ENCODE peak calls at places on chromosomes 5 and 9, in seven cellular contexts. D, X, Q, I, Z, N and A are unnamed samples.

GRCh38 chr5:90338712-90339372 is 70.7 kb downstream of the CETN3 start:
- DNase-seq in X (no peak), N (no peak), I (no peak), Q (no peak), D (no peak), Z (no peak), A (no peak)

GRCh38 chr9:98132806-98133631 is 14.0 kb upstream of the TRIM14 start:
- DNase-seq in Z (no peak), X (no peak), N (no peak), I (no peak), Q (no peak), D (peak), A (no peak)

GRCh38 chr9:116087751-116088194 is 65.8 kb upstream of the PAPPA start:
- DNase-seq in X (peak), Z (no peak), Q (no peak), N (no peak), D (no peak), I (peak), A (no peak)

GRCh38 chr9:89590415-89590814 is 14.4 kb upstream of the GADD45G start:
- DNase-seq in Z (no peak), N (no peak), X (no peak), Q (no peak), D (no peak), I (no peak), A (no peak)

GRCh38 chr9:5002811-5003210 is 17.7 kb downstream of the JAK2 start:
- DNase-seq in Z (no peak), I (no peak), N (no peak), Q (no peak), D (no peak), X (peak), A (no peak)

GRCh38 chr9:124308606-124309310 is 51.0 kb downstream of the NEK6 start:
- DNase-seq in I (no peak), Q (no peak), Z (no peak), N (no peak), X (no peak), D (no peak), A (no peak)

GRCh38 chr5:169702726-169703481 is 65.8 kb downstream of the DOCK2 start:
- DNase-seq in N (no peak), X (no peak), Q (peak), D (peak), Z (no peak), I (peak), A (no peak)

GRCh38 chr9:2050236-2050635 is 35.1 kb downstream of the SMARCA2 start:
- DNase-seq in D (no peak), Q (no peak), X (peak), I (no peak), N (no peak), Z (no peak), A (no peak)

GRCh38 chr9:135877776-135878527 is 29.4 kb downstream of the CAMSAP1 start:
- DNase-seq in Z (no peak), Q (no peak), D (no peak), I (no peak), X (no peak), N (no peak), A (no peak)

GRCh38 chr5:39714036-39714698 is 289.4 kb upstream of the DAB2 start:
- DNase-seq in N (no peak), D (peak), I (peak), X (peak), Q (peak), Z (peak), A (peak)

GRCh38 chr9:72790934-72791333 is 161.9 kb downstream of the ALDH1A1 start:
- DNase-seq in D (no peak), N (no peak), I (no peak), Z (no peak), X (no peak), Q (no peak), A (no peak)

GRCh38 chr9:68648971-68649370 is 56.1 kb upstream of the PIP5K1B start:
- DNase-seq in Q (no peak), Z (no peak), N (no peak), I (no peak), X (no peak), D (peak), A (no peak)